ENCODE peak calls at places on chromosomes 11 and 22, in six cellular contexts. B is tibial artery; O is tibial nerve; Y is effector memory CD4-positive, alpha-beta T cell; L is trophoblast cell; M is fibroblast of lung. W is an unnamed sample.

GRCh38 chr22:17781319-17782031 is 7.2 kb upstream of the BID start:
- DNase-seq in B (no peak), O (no peak), L (peak; percentile 64), M (peak; percentile 85), Y (peak; percentile 25), W (no peak)

GRCh38 chr22:25354456-25354855 is 135.0 kb downstream of the CRYBB2 start:
- DNase-seq in B (no peak), M (no peak), L (no peak), Y (no peak), O (no peak), W (no peak)

GRCh38 chr22:24894220-24894975 is 52.1 kb downstream of the LHFPL7 start:
- DNase-seq in B (peak; percentile 91), L (peak; percentile 31), Y (no peak), M (peak; percentile 97), O (peak; percentile 75), W (no peak)

GRCh38 chr22:17914474-17914873 is 109.9 kb downstream of the MICAL3 start:
- DNase-seq in O (no peak), M (no peak), L (no peak), B (no peak), Y (no peak), W (peak; percentile 6)

GRCh38 chr11:13897606-13898276 is 64.8 kb upstream of the SPON1 start:
- DNase-seq in Y (no peak), L (no peak), O (no peak), B (no peak), M (no peak), W (no peak)

GRCh38 chr11:201936-202335 is 5.3 kb downstream of the BET1L start:
- DNase-seq in M (no peak), B (no peak), Y (no peak), O (no peak), L (no peak), W (peak; percentile 41)

GRCh38 chr22:28923826-28924732 is 40.7 kb downstream of the ZNRF3 start:
- DNase-seq in Y (no peak), L (no peak), M (peak; percentile 29), O (no peak), B (no peak), W (peak; percentile 67)

GRCh38 chr11:134479206-134479955 is 67.3 kb upstream of the B3GAT1 start:
- DNase-seq in Y (no peak), B (no peak), M (no peak), O (no peak), L (no peak), W (no peak)

GRCh38 chr11:120839201-120839600 is 184.7 kb upstream of the TBCEL start:
- DNase-seq in B (no peak), L (no peak), M (no peak), Y (no peak), O (no peak), W (no peak)

GRCh38 chr22:46774456-46775363 is 12.3 kb downstream of the TBC1D22A start:
- DNase-seq in L (no peak), B (no peak), M (no peak), Y (no peak), O (no peak), W (peak; percentile 52)

GRCh38 chr11:130631119-130631518 is 182.7 kb downstream of the ADAMTS15 start:
- DNase-seq in B (no peak), M (peak; percentile 97), Y (no peak), L (peak; percentile 29), O (no peak), W (no peak)

GRCh38 chr11:106391771-106392412 is 314.4 kb downstream of the AASDHPPT start:
- DNase-seq in Y (no peak), O (no peak), M (peak; percentile 82), L (peak; percentile 14), B (no peak), W (no peak)

GRCh38 chr22:38973289-38974169 is 8.6 kb upstream of the APOBEC3B start:
- DNase-seq in Y (peak; percentile 13), M (peak; percentile 16), B (no peak), O (peak; percentile 40), L (peak; percentile 26), W (no peak)

GRCh38 chr22:20249797-20250354 is 18.2 kb downstream of the RTN4R start:
- DNase-seq in O (peak; percentile 16), L (no peak), B (no peak), M (peak; percentile 39), Y (no peak), W (no peak)

GRCh38 chr22:46274381-46274780 is 6.6 kb downstream of the TTC38 start:
- DNase-seq in M (no peak), L (no peak), B (no peak), O (no peak), Y (no peak), W (no peak)

GRCh38 chr11:3853935-3854659 is 1.4 kb upstream of the STIM1 start:
- DNase-seq in L (no peak), Y (peak; percentile 54), B (peak; percentile 45), O (no peak), M (no peak), W (peak; percentile 90)

GRCh38 chr11:49208006-49208721 is at the start of gene FOLH1:
- DNase-seq in Y (no peak), O (peak; percentile 6), B (peak; percentile 25), L (no peak), M (no peak), W (peak; percentile 47)

GRCh38 chr11:47400813-47401279 is 7.5 kb upstream of the SLC39A13 start:
- DNase-seq in M (no peak), O (no peak), B (peak; percentile 16), L (no peak), Y (no peak), W (no peak)

GRCh38 chr11:1652778-1653540 is 23.4 kb downstream of the KRTAP5-5 start:
- DNase-seq in B (peak; percentile 71), Y (peak; percentile 68), O (peak; percentile 84), L (peak; percentile 53), M (peak; percentile 22), W (peak; percentile 82)

GRCh38 chr11:123183391-123184099 is 11.5 kb downstream of the CLMP start:
- DNase-seq in M (peak; percentile 62), B (no peak), O (no peak), Y (no peak), L (no peak), W (no peak)
- H3K4me1 ChIP-seq in M (peaks cover 41% of the 10 kb centered on the region), B (no peaks in the 10 kb centered on the region), O (no peaks in the 10 kb centered on the region), Y (no peaks in the 10 kb centered on the region), L (peaks cover 8% of the 10 kb centered on the region), W (no peaks in the 10 kb centered on the region)

GRCh38 chr11:77144854-77145428 is 16.9 kb downstream of the MYO7A start:
- DNase-seq in O (no peak), M (no peak), L (no peak), Y (no peak), B (no peak), W (no peak)
- H3K4me1 ChIP-seq in O (peaks cover 6% of the 10 kb centered on the region), M (peaks cover 2% of the 10 kb centered on the region), L (peaks cover 14% of the 10 kb centered on the region), Y (peaks cover 3% of the 10 kb centered on the region), B (no peaks in the 10 kb centered on the region), W (no peaks in the 10 kb centered on the region)

DNA sequence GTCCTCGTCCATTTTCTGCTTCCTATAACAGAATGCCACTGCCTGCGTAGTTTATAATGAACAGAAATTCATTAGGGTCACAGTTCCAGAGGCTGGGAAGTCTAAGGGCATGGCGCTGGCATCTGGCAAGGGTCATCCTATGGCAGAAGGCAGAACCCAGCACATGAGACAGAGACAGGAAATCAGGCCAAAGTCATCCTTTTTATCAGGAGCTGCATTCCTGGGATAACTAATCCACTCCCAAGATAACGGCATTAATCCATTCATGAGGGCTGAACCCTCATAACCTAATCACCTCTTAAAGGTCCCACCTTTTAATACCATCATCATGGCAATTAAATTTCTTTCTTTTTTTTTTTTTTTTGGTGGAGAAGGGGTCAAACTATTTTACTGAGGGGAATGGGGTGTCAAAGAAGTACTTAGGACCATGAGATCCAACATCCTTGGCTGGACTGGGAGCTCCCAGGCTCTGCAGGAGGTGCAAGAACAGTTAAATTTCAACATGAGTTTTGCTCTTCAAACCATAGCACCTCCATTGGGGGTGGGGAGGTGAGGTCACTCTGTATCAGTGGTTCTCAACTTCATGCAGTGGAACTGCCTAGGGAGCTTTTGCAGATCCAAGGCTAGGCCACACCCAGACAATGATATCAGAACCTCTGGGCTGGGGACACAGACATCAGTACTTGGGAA is 4.4 kb downstream of the TMEM109 start:
- DNase-seq in L (no peak), B (no peak), Y (no peak), O (no peak), M (no peak), W (no peak)
- H3K4me1 ChIP-seq in L (peaks cover 9% of the 10 kb centered on the region), B (peaks cover 46% of the 10 kb centered on the region), Y (peaks cover 17% of the 10 kb centered on the region), O (peaks cover 22% of the 10 kb centered on the region), M (peaks cover 12% of the 10 kb centered on the region), W (peaks cover 8% of the 10 kb centered on the region)

DNA sequence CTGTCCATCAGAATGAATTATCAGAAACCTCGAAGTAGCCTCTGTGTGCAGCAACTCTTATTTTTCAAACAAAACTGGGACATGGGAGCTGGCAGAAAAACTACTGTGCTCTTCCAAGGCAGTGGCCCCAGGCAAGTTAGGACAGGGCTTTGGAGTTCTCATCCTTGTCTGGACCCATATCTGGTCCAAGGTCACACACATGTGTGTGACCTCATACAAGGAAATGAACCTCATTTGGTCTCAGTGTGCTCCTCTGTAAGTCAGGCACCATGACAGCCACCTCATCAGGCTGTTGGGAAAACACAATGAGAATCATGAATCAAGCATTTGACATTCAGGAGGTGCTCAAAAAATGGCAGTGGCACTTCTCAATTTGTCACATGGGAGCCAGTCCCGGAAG is 25.8 kb downstream of the LARGE1 start:
- DNase-seq in O (no peak), Y (no peak), M (no peak), B (no peak), L (no peak), W (no peak)
- H3K4me1 ChIP-seq in O (no peaks in the 10 kb centered on the region), Y (no peaks in the 10 kb centered on the region), M (no peaks in the 10 kb centered on the region), B (peaks cover 7% of the 10 kb centered on the region), L (peaks cover 3% of the 10 kb centered on the region), W (no peaks in the 10 kb centered on the region)

DNA sequence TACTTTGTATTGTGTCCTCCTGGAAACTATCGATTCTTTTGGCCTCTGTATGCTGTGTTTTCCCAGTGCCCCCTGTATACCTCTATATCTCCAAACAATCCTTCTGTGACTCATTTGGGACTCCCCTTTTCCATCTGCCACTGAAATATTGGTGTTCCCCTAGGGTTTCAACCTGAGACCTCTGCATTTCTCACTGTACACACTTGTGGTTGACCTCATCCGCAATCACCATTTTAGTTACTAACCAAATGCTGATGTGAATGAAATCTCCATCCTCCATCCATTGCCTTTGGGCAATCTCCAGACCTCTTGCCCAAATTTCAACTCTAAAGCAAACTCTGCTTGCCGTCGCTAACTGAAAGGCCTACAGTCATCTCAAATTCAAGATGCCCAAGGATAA is 190.6 kb upstream of the PLET1 start:
- DNase-seq in L (no peak), B (no peak), O (no peak), M (no peak), Y (no peak), W (no peak)
- H3K4me1 ChIP-seq in L (no peaks in the 10 kb centered on the region), B (no peaks in the 10 kb centered on the region), O (no peaks in the 10 kb centered on the region), M (no peaks in the 10 kb centered on the region), Y (no peaks in the 10 kb centered on the region), W (no peaks in the 10 kb centered on the region)